ENCODE peak calls at places on chromosomes 5 and 9, in ten cellular contexts. One of them, this sample, is unnamed. For H3K9me3 and H3K4me1, the result is how much of the 10 kb centered on the place peaks cover.

GRCh38 chr9:111179577-111179976 is 141.3 kb upstream of the LPAR1 start:
- DNase-seq in fibroblast of lung: peak
- DNase-seq in PC-3: no peak
- DNase-seq in cardiac muscle cell: no peak
- DNase-seq in uterus: no peak
- DNase-seq in neuronal stem cell: no peak
- DNase-seq in esophagus squamous epithelium: no peak
- DNase-seq in GM23248: no peak
- DNase-seq in endodermal cell: no peak
- DNase-seq in aorta: peak
- DNase-seq in this sample: no peak

GRCh38 chr9:93303258-93303771 is 119.4 kb downstream of the WNK2 start:
- DNase-seq in fibroblast of lung: no peak
- DNase-seq in esophagus squamous epithelium: no peak
- DNase-seq in neuronal stem cell: no peak
- DNase-seq in PC-3: no peak
- DNase-seq in aorta: peak
- DNase-seq in uterus: peak
- DNase-seq in GM23248: no peak
- DNase-seq in cardiac muscle cell: no peak
- DNase-seq in endodermal cell: peak
- DNase-seq in this sample: no peak

GRCh38 chr5:39476466-39477215 is 51.9 kb upstream of the DAB2 start:
- DNase-seq in aorta: no peak
- DNase-seq in uterus: no peak
- DNase-seq in GM23248: peak
- DNase-seq in cardiac muscle cell: peak
- DNase-seq in esophagus squamous epithelium: no peak
- DNase-seq in neuronal stem cell: no peak
- DNase-seq in endodermal cell: no peak
- DNase-seq in fibroblast of lung: peak
- DNase-seq in PC-3: peak
- DNase-seq in this sample: no peak

GRCh38 chr9:112437406-112437805 is 49.2 kb upstream of the KIAA1958 start:
- DNase-seq in aorta: no peak
- DNase-seq in fibroblast of lung: no peak
- DNase-seq in uterus: no peak
- DNase-seq in endodermal cell: no peak
- DNase-seq in PC-3: no peak
- DNase-seq in GM23248: no peak
- DNase-seq in esophagus squamous epithelium: no peak
- DNase-seq in neuronal stem cell: no peak
- DNase-seq in cardiac muscle cell: no peak
- DNase-seq in this sample: no peak

GRCh38 chr5:144048254-144048856 is 122.1 kb downstream of the YIPF5 start:
- DNase-seq in esophagus squamous epithelium: no peak
- DNase-seq in neuronal stem cell: no peak
- DNase-seq in GM23248: peak
- DNase-seq in PC-3: no peak
- DNase-seq in uterus: no peak
- DNase-seq in cardiac muscle cell: peak
- DNase-seq in aorta: no peak
- DNase-seq in endodermal cell: peak
- DNase-seq in fibroblast of lung: peak
- DNase-seq in this sample: no peak

GRCh38 chr5:72845889-72846288 is 29.4 kb downstream of the TNPO1 start:
- DNase-seq in fibroblast of lung: peak
- DNase-seq in aorta: no peak
- DNase-seq in neuronal stem cell: no peak
- DNase-seq in PC-3: no peak
- DNase-seq in endodermal cell: no peak
- DNase-seq in uterus: no peak
- DNase-seq in esophagus squamous epithelium: no peak
- DNase-seq in GM23248: peak
- DNase-seq in cardiac muscle cell: peak
- DNase-seq in this sample: no peak

GRCh38 chr9:89154651-89155336 is 23.8 kb downstream of the SHC3 start:
- DNase-seq in PC-3: peak
- DNase-seq in endodermal cell: no peak
- DNase-seq in neuronal stem cell: no peak
- DNase-seq in uterus: no peak
- DNase-seq in cardiac muscle cell: peak
- DNase-seq in aorta: no peak
- DNase-seq in GM23248: peak
- DNase-seq in esophagus squamous epithelium: no peak
- DNase-seq in fibroblast of lung: peak
- DNase-seq in this sample: no peak

GRCh38 chr5:138663009-138663408 is 87.8 kb upstream of the HSPA9 start:
- DNase-seq in cardiac muscle cell: no peak
- DNase-seq in uterus: no peak
- DNase-seq in esophagus squamous epithelium: no peak
- DNase-seq in fibroblast of lung: no peak
- DNase-seq in GM23248: no peak
- DNase-seq in PC-3: no peak
- DNase-seq in aorta: no peak
- DNase-seq in neuronal stem cell: no peak
- DNase-seq in endodermal cell: no peak
- DNase-seq in this sample: no peak

GRCh38 chr5:160956011-160956410 is 104.0 kb upstream of the ATP10B start:
- DNase-seq in fibroblast of lung: no peak
- DNase-seq in uterus: no peak
- DNase-seq in endodermal cell: no peak
- DNase-seq in cardiac muscle cell: no peak
- DNase-seq in PC-3: no peak
- DNase-seq in neuronal stem cell: no peak
- DNase-seq in aorta: no peak
- DNase-seq in esophagus squamous epithelium: no peak
- DNase-seq in GM23248: no peak
- DNase-seq in this sample: no peak

GRCh38 chr9:90921969-90922368 is 120.3 kb downstream of the SYK start:
- DNase-seq in esophagus squamous epithelium: no peak
- DNase-seq in endodermal cell: no peak
- DNase-seq in fibroblast of lung: no peak
- DNase-seq in cardiac muscle cell: peak
- DNase-seq in GM23248: no peak
- DNase-seq in aorta: no peak
- DNase-seq in uterus: no peak
- DNase-seq in neuronal stem cell: no peak
- DNase-seq in PC-3: no peak
- DNase-seq in this sample: no peak

GRCh38 chr9:125361837-125362531 is 100.4 kb downstream of the GAPVD1 start:
- DNase-seq in esophagus squamous epithelium: no peak
- DNase-seq in fibroblast of lung: no peak
- DNase-seq in endodermal cell: peak
- DNase-seq in neuronal stem cell: no peak
- DNase-seq in uterus: no peak
- DNase-seq in PC-3: peak
- DNase-seq in GM23248: peak
- DNase-seq in aorta: no peak
- DNase-seq in cardiac muscle cell: peak
- DNase-seq in this sample: no peak

GRCh38 chr5:31993182-31993961 is 180.7 kb downstream of the GOLPH3 start:
- DNase-seq in uterus: no peak
- DNase-seq in neuronal stem cell: no peak
- DNase-seq in PC-3: no peak
- DNase-seq in aorta: no peak
- DNase-seq in cardiac muscle cell: peak
- DNase-seq in endodermal cell: no peak
- DNase-seq in esophagus squamous epithelium: no peak
- DNase-seq in fibroblast of lung: peak
- DNase-seq in GM23248: peak
- DNase-seq in this sample: no peak
- H3K9me3 ChIP-seq in uterus: under half
- H3K9me3 ChIP-seq in neuronal stem cell: under half
- H3K9me3 ChIP-seq in PC-3: under half
- H3K9me3 ChIP-seq in aorta: under half
- H3K9me3 ChIP-seq in cardiac muscle cell: under half
- H3K9me3 ChIP-seq in endodermal cell: under half
- H3K9me3 ChIP-seq in esophagus squamous epithelium: under half
- H3K9me3 ChIP-seq in fibroblast of lung: under half
- H3K9me3 ChIP-seq in GM23248: under half
- H3K9me3 ChIP-seq in this sample: under half

DNA sequence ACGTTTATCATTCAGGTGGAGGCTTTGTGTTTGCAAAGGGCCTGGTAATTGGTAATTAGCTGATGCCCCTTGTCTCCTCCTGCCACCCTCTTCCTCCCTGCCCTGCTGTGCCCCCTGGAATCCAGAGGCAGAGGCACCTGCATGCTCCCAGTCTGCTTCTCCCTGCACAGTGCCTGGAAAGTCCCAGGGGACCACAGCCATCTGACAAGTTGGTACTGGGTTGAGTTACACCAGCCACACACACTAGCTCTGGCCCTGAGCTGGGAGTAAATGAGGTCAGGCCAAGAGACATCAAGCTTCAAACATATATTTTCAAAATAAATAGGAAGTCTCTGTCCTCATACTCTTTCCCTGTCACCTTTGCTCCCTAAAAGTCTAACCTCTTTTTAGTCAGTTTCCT is 56.3 kb downstream of the INSYN2B start:
- DNase-seq in endodermal cell: no peak
- DNase-seq in cardiac muscle cell: no peak
- DNase-seq in neuronal stem cell: no peak
- DNase-seq in esophagus squamous epithelium: no peak
- DNase-seq in PC-3: no peak
- DNase-seq in fibroblast of lung: no peak
- DNase-seq in uterus: no peak
- DNase-seq in aorta: no peak
- DNase-seq in GM23248: no peak
- DNase-seq in this sample: no peak
- H3K4me1 ChIP-seq in endodermal cell: under half
- H3K4me1 ChIP-seq in cardiac muscle cell: under half
- H3K4me1 ChIP-seq in neuronal stem cell: under half
- H3K4me1 ChIP-seq in esophagus squamous epithelium: under half
- H3K4me1 ChIP-seq in PC-3: under half
- H3K4me1 ChIP-seq in fibroblast of lung: under half
- H3K4me1 ChIP-seq in uterus: under half
- H3K4me1 ChIP-seq in aorta: under half
- H3K4me1 ChIP-seq in GM23248: under half
- H3K4me1 ChIP-seq in this sample: under half

GRCh38 chr5:119331566-119332095 is 24.2 kb upstream of the TNFAIP8 start:
- DNase-seq in uterus: no peak
- DNase-seq in aorta: no peak
- DNase-seq in fibroblast of lung: no peak
- DNase-seq in GM23248: no peak
- DNase-seq in neuronal stem cell: no peak
- DNase-seq in endodermal cell: peak
- DNase-seq in cardiac muscle cell: no peak
- DNase-seq in PC-3: no peak
- DNase-seq in esophagus squamous epithelium: no peak
- DNase-seq in this sample: no peak

GRCh38 chr5:119330367-119331183 is 25.2 kb upstream of the TNFAIP8 start:
- DNase-seq in aorta: no peak
- DNase-seq in esophagus squamous epithelium: no peak
- DNase-seq in cardiac muscle cell: no peak
- DNase-seq in PC-3: no peak
- DNase-seq in uterus: no peak
- DNase-seq in GM23248: peak
- DNase-seq in fibroblast of lung: no peak
- DNase-seq in neuronal stem cell: no peak
- DNase-seq in endodermal cell: peak
- DNase-seq in this sample: no peak

GRCh38 chr5:119329701-119330100 is 26.1 kb upstream of the TNFAIP8 start:
- DNase-seq in GM23248: no peak
- DNase-seq in endodermal cell: peak
- DNase-seq in esophagus squamous epithelium: no peak
- DNase-seq in neuronal stem cell: no peak
- DNase-seq in fibroblast of lung: no peak
- DNase-seq in PC-3: no peak
- DNase-seq in uterus: no peak
- DNase-seq in aorta: no peak
- DNase-seq in cardiac muscle cell: no peak
- DNase-seq in this sample: no peak

GRCh38 chr5:119327018-119327417 is 28.8 kb upstream of the TNFAIP8 start:
- DNase-seq in uterus: no peak
- DNase-seq in esophagus squamous epithelium: no peak
- DNase-seq in neuronal stem cell: no peak
- DNase-seq in aorta: peak
- DNase-seq in GM23248: peak
- DNase-seq in fibroblast of lung: peak
- DNase-seq in cardiac muscle cell: no peak
- DNase-seq in endodermal cell: no peak
- DNase-seq in PC-3: no peak
- DNase-seq in this sample: no peak

GRCh38 chr5:119328753-119329602 is 26.8 kb upstream of the TNFAIP8 start:
- DNase-seq in endodermal cell: no peak
- DNase-seq in fibroblast of lung: peak
- DNase-seq in esophagus squamous epithelium: no peak
- DNase-seq in PC-3: no peak
- DNase-seq in uterus: no peak
- DNase-seq in aorta: no peak
- DNase-seq in neuronal stem cell: no peak
- DNase-seq in cardiac muscle cell: peak
- DNase-seq in GM23248: peak
- DNase-seq in this sample: no peak
- H3K27ac ChIP-seq in endodermal cell: no peak
- H3K27ac ChIP-seq in fibroblast of lung: no peak
- H3K27ac ChIP-seq in esophagus squamous epithelium: peak
- H3K27ac ChIP-seq in PC-3: no peak
- H3K27ac ChIP-seq in uterus: peak
- H3K27ac ChIP-seq in aorta: no peak
- H3K27ac ChIP-seq in neuronal stem cell: no peak
- H3K27ac ChIP-seq in cardiac muscle cell: no peak
- H3K27ac ChIP-seq in GM23248: peak
- H3K27ac ChIP-seq in this sample: no peak

GRCh38 chr9:135170535-135170934 is 83.1 kb downstream of the OLFM1 start:
- DNase-seq in PC-3: no peak
- DNase-seq in neuronal stem cell: no peak
- DNase-seq in uterus: no peak
- DNase-seq in fibroblast of lung: no peak
- DNase-seq in esophagus squamous epithelium: no peak
- DNase-seq in GM23248: no peak
- DNase-seq in aorta: no peak
- DNase-seq in cardiac muscle cell: no peak
- DNase-seq in endodermal cell: no peak
- DNase-seq in this sample: no peak
- H3K9me3 ChIP-seq in PC-3: under half
- H3K9me3 ChIP-seq in neuronal stem cell: under half
- H3K9me3 ChIP-seq in uterus: under half
- H3K9me3 ChIP-seq in fibroblast of lung: under half
- H3K9me3 ChIP-seq in esophagus squamous epithelium: under half
- H3K9me3 ChIP-seq in GM23248: under half
- H3K9me3 ChIP-seq in aorta: under half
- H3K9me3 ChIP-seq in cardiac muscle cell: under half
- H3K9me3 ChIP-seq in endodermal cell: under half
- H3K9me3 ChIP-seq in this sample: under half

DNA sequence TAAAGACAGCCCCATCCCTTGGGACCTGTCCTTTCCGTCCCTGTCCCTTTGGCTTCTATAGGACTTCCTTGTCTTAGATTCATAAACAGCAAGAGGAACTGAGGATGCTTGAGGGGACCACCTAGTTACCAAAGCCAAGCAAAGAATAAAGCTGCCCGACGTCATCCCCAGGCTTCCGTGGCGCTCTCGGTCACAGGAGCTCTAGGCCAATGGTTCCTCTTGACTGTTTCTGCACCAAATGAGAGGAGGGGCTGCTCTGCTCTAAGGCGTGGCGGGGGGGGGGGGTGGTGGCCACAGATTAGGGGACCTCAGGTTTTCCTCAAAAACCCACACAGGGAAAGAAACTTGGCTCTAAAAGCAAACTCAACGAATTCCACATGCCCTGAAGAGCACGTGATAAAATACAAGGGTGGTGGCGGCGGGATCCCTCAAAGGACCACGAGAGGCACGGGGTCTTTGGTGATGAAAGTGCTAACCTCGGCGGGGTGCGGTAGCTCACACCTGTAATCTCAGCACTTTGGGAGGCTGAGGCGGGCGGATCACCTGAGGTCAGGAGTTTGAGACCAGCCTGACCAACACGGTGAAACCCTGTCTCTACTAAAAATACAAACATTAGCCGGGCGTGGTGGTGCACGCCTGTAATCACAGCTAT is 53.7 kb downstream of the USP20 start:
- DNase-seq in aorta: peak
- DNase-seq in cardiac muscle cell: no peak
- DNase-seq in esophagus squamous epithelium: no peak
- DNase-seq in GM23248: no peak
- DNase-seq in endodermal cell: peak
- DNase-seq in uterus: no peak
- DNase-seq in neuronal stem cell: no peak
- DNase-seq in PC-3: no peak
- DNase-seq in fibroblast of lung: no peak
- DNase-seq in this sample: no peak
- H3K4me1 ChIP-seq in aorta: under half
- H3K4me1 ChIP-seq in cardiac muscle cell: under half
- H3K4me1 ChIP-seq in esophagus squamous epithelium: under half
- H3K4me1 ChIP-seq in GM23248: under half
- H3K4me1 ChIP-seq in endodermal cell: under half
- H3K4me1 ChIP-seq in uterus: under half
- H3K4me1 ChIP-seq in neuronal stem cell: under half
- H3K4me1 ChIP-seq in PC-3: under half
- H3K4me1 ChIP-seq in fibroblast of lung: under half
- H3K4me1 ChIP-seq in this sample: under half

This sample was measured in pancreas.